ENCODE peak calls at places on chromosome 1, in eight cellular contexts. R, L, M, B, H, C, I and K are unnamed samples.

GRCh38 chr1:185666582-185666981 is 67.6 kb upstream of the HMCN1 start:
- DNase-seq in R (no peak), L (no peak), M (no peak), B (no peak), H (no peak), C (no peak), I (peak; percentile 52), K (no peak)

GRCh38 chr1:207115269-207115668 is 11.2 kb downstream of the C4BPA start:
- DNase-seq in R (no peak), L (no peak), M (no peak), B (no peak), H (no peak), C (no peak), I (no peak), K (no peak)

GRCh38 chr1:23202263-23202749 is 15.0 kb downstream of the HTR1D start:
- DNase-seq in R (no peak), L (no peak), M (no peak), B (no peak), H (no peak), C (no peak), I (no peak), K (no peak)

GRCh38 chr1:32426489-32427255 is 32.4 kb upstream of the BSDC1 start:
- DNase-seq in R (no peak), L (peak; percentile 17), M (no peak), B (no peak), H (no peak), C (no peak), I (peak; percentile 87), K (no peak)

GRCh38 chr1:242522304-242522945 is 2.1 kb downstream of the PLD5 start:
- DNase-seq in R (no peak), L (no peak), M (no peak), B (no peak), H (no peak), C (no peak), I (no peak), K (no peak)

GRCh38 chr1:27549807-27550408 is 54.0 kb downstream of the AHDC1 start:
- DNase-seq in R (no peak), L (no peak), M (no peak), B (no peak), H (no peak), C (no peak), I (no peak), K (no peak)

GRCh38 chr1:177274687-177275211 is 104.0 kb downstream of the BRINP2 start:
- DNase-seq in R (peak; percentile 75), L (no peak), M (no peak), B (no peak), H (no peak), C (peak; percentile 47), I (no peak), K (no peak)

GRCh38 chr1:24923485-24924113 is 6.5 kb downstream of the RUNX3 start:
- DNase-seq in R (no peak), L (no peak), M (no peak), B (no peak), H (no peak), C (no peak), I (no peak), K (no peak)

GRCh38 chr1:62228883-62229187 is 34.2 kb downstream of the L1TD1 start:
- DNase-seq in R (peak; percentile 56), L (no peak), M (no peak), B (no peak), H (no peak), C (no peak), I (no peak), K (no peak)

GRCh38 chr1:197199923-197200467 is 53.5 kb upstream of the ASPM start:
- DNase-seq in R (no peak), L (no peak), M (no peak), B (no peak), H (no peak), C (no peak), I (no peak), K (no peak)
- H3K27ac ChIP-seq in R (peak overlapping the region; percentile 95), L (peak overlapping the region; percentile 95), M (no peak overlapping the region), B (peak overlapping the region; percentile 89), H (no peak overlapping the region), C (no peak overlapping the region), I (peak overlapping the region; percentile 75), K (no peak overlapping the region)

GRCh38 chr1:208258277-208258676 is 14.1 kb upstream of the PLXNA2 start:
- DNase-seq in R (no peak), L (no peak), M (no peak), B (no peak), H (no peak), C (no peak), I (no peak), K (no peak)

GRCh38 chr1:208257326-208257725 is 13.1 kb upstream of the PLXNA2 start:
- DNase-seq in R (no peak), L (no peak), M (no peak), B (no peak), H (no peak), C (no peak), I (no peak), K (no peak)

GRCh38 chr1:208254862-208255261 is 10.7 kb upstream of the PLXNA2 start:
- DNase-seq in R (no peak), L (no peak), M (no peak), B (no peak), H (no peak), C (no peak), I (no peak), K (no peak)

GRCh38 chr1:208256091-208256490 is 11.9 kb upstream of the PLXNA2 start:
- DNase-seq in R (no peak), L (no peak), M (no peak), B (no peak), H (no peak), C (no peak), I (no peak), K (no peak)

GRCh38 chr1:208256556-208256955 is 12.4 kb upstream of the PLXNA2 start:
- DNase-seq in R (no peak), L (no peak), M (no peak), B (no peak), H (no peak), C (no peak), I (no peak), K (no peak)
- TF ChIP-seq POLR2AphosphoS5 in R (no peak), L (no peak), M (no peak), B (no peak), H (no peak), C (no peak), I (no peak), K (no peak)

GRCh38 chr1:151461694-151462093 is 2.4 kb upstream of the POGZ start:
- DNase-seq in R (no peak), L (no peak), M (no peak), B (no peak), H (no peak), C (no peak), I (no peak), K (no peak)

GRCh38 chr1:151459331-151460046 is at the start of gene POGZ:
- DNase-seq in R (peak; percentile 99), L (peak; percentile 96), M (peak; percentile 90), B (peak; percentile 83), H (peak; percentile 98), C (peak; percentile 96), I (peak; percentile 98), K (no peak)

GRCh38 chr1:151457911-151458882 is 1.1 kb downstream of the POGZ start:
- DNase-seq in R (peak; percentile 88), L (peak; percentile 66), M (peak; percentile 59), B (peak; percentile 58), H (no peak), C (peak; percentile 59), I (peak; percentile 87), K (no peak)

GRCh38 chr1:151455966-151456365 is 3.3 kb downstream of the POGZ start:
- DNase-seq in R (no peak), L (no peak), M (no peak), B (no peak), H (no peak), C (no peak), I (no peak), K (no peak)

DNA sequence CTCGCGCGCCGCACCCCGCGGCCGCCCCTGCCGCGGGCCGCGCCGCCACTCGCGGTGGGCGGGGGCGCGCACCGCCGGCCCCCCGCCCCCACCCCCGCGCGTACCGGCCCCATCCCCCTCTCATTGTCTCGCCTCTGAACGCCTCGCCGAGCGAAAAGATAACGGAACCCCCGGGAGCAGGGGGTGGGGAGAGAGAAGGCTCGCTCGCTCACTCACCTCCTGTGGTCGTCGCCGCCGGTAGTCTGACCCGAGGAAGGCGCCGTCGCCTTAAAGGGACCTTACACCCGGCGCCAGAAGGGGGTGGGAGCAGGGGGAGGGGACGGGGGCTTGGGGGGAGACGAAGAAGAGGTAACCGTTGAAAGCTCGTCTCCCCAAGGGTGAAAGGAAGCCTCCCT is 361 bp downstream of the POGZ start:
- DNase-seq in R (peak; percentile 84), L (peak; percentile 71), M (peak; percentile 56), B (peak; percentile 41), H (peak; percentile 84), C (peak; percentile 63), I (peak; percentile 82), K (no peak)
- H3K27ac ChIP-seq in R (peak overlapping the region; percentile 98), L (peak overlapping the region; percentile 100), M (peak overlapping the region; percentile 62), B (peak overlapping the region; percentile 81), H (peak overlapping the region; percentile 93), C (peak overlapping the region; percentile 95), I (no peak overlapping the region), K (peak overlapping the region; percentile 98)

GRCh38 chr1:230069813-230070212 is 2.8 kb downstream of the GALNT2 start:
- DNase-seq in R (peak; percentile 55), L (no peak), M (no peak), B (no peak), H (no peak), C (no peak), I (no peak), K (peak; percentile 79)

GRCh38 chr1:230070321-230071208 is 3.5 kb downstream of the GALNT2 start:
- DNase-seq in R (no peak), L (no peak), M (no peak), B (no peak), H (no peak), C (no peak), I (no peak), K (peak; percentile 91)

GRCh38 chr1:230067871-230068814 is 1.1 kb downstream of the GALNT2 start:
- DNase-seq in R (no peak), L (peak; percentile 48), M (no peak), B (no peak), H (no peak), C (peak; percentile 31), I (peak; percentile 64), K (peak; percentile 86)

GRCh38 chr1:230067441-230067870 is 418 bp downstream of the GALNT2 start:
- DNase-seq in R (peak; percentile 81), L (peak; percentile 40), M (peak; percentile 50), B (peak; percentile 16), H (no peak), C (no peak), I (peak; percentile 59), K (peak; percentile 85)

DNA sequence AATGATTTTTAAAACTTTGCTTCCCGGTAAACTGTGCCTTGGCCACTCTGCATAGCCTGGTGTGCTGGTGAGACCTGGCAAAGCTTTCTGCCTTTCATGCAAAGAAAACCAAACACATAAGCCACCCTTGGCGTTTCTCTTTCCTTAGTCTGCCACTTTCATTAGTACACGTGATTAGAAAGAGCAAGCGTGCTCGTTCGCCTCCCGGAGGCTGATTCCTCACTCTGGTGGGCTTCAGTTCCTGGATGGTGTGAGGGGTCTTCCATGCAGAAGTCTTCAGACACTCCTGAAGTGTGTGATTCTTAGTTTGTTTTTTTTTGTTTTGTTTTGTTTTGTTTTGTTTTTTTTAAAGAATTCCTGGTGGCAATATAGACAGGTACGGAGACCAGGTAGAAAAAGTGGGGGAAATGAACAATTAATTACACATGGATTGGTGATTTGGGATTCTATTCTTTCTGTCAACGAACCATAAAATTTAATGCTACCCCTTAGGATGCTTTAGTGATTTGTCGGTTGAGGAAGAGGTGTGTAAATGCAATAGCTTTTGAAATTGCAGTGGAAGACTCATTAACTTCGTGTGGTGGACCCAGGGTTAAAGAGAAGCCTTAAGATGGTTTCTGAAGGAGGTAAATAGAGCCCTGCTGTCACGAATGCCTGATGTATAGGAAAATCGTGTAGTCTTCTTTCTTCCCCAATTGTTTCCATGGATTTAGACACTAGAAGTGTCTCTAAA is 2.1 kb downstream of the GALNT2 start:
- DNase-seq in R (no peak), L (peak; percentile 18), M (no peak), B (no peak), H (no peak), C (peak; percentile 43), I (no peak), K (no peak)
- TF ChIP-seq POLR2AphosphoS5 in R (no peak), L (no peak), M (no peak), B (no peak), H (no peak), C (peak; percentile 41), I (no peak), K (no peak)